ENCODE peak calls at places on chromosomes 11 and 22, in eight cellular contexts. H is A172, Y is RWPE1, D is GM18507, J is NB4, M is KBM-7, X is nucleus accumbens, G is T-helper 2 cell. S is an unnamed sample.

GRCh38 chr11:93908689-93909088 is 58.3 kb upstream of the VSTM5 start:
- DNase-seq in H (peak; percentile 83), Y (peak; percentile 75), D (no peak), J (no peak), M (no peak), X (no peak), G (no peak), S (peak; percentile 33)

GRCh38 chr11:128525411-128526243 is 61.7 kb downstream of the ETS1 start:
- DNase-seq in H (peak; percentile 59), Y (no peak), D (no peak), J (no peak), M (no peak), X (no peak), G (peak; percentile 79), S (no peak)

GRCh38 chr11:133656100-133656635 is 123.9 kb upstream of the OPCML start:
- DNase-seq in H (no peak), Y (no peak), D (no peak), J (no peak), M (no peak), X (no peak), G (no peak), S (peak; percentile 77)

GRCh38 chr22:31753005-31753633 is 700 bp upstream of the DEPDC5 start:
- DNase-seq in H (no peak), Y (peak; percentile 5), D (no peak), J (peak; percentile 90), M (peak; percentile 63), X (peak; percentile 46), G (no peak), S (peak; percentile 58)

GRCh38 chr11:71186861-71187260 is 65.5 kb downstream of the SHANK2 start:
- DNase-seq in H (no peak), Y (no peak), D (no peak), J (no peak), M (no peak), X (no peak), G (no peak), S (no peak)

GRCh38 chr11:67266424-67267187 is at the start of gene GRK2:
- DNase-seq in H (peak; percentile 33), Y (no peak), D (no peak), J (peak; percentile 74), M (no peak), X (no peak), G (no peak), S (peak; percentile 65)

GRCh38 chr11:67998150-67999045 is 5.5 kb downstream of the UNC93B1 start:
- DNase-seq in H (no peak), Y (no peak), D (no peak), J (no peak), M (peak; percentile 37), X (no peak), G (no peak), S (peak; percentile 89)

GRCh38 chr11:126963603-126964353 is 36.8 kb downstream of the KIRREL3 start:
- DNase-seq in H (peak; percentile 53), Y (no peak), D (no peak), J (no peak), M (no peak), X (no peak), G (no peak), S (no peak)

GRCh38 chr22:35457729-35458546 is 58.0 kb downstream of the MCM5 start:
- DNase-seq in H (no peak), Y (no peak), D (no peak), J (no peak), M (no peak), X (no peak), G (no peak), S (no peak)

GRCh38 chr22:33013051-33013450 is 45.1 kb downstream of the SYN3 start:
- DNase-seq in H (no peak), Y (no peak), D (no peak), J (no peak), M (no peak), X (no peak), G (no peak), S (no peak)

GRCh38 chr11:35622070-35622469 is 3.8 kb downstream of the FJX1 start:
- DNase-seq in H (peak; percentile 90), Y (peak; percentile 78), D (no peak), J (no peak), M (no peak), X (no peak), G (no peak), S (peak; percentile 44)

GRCh38 chr22:28283025-28283654 is 364.1 kb upstream of the PITPNB start:
- DNase-seq in H (no peak), Y (no peak), D (no peak), J (no peak), M (no peak), X (no peak), G (no peak), S (no peak)

GRCh38 chr11:109939176-109939810 is 153.9 kb upstream of the ZC3H12C start:
- DNase-seq in H (peak; percentile 70), Y (peak; percentile 71), D (no peak), J (peak; percentile 56), M (peak; percentile 69), X (no peak), G (no peak), S (peak; percentile 82)

GRCh38 chr11:71500601-71501021 is 26.5 kb upstream of the KRTAP5-7 start:
- DNase-seq in H (peak; percentile 71), Y (no peak), D (no peak), J (no peak), M (no peak), X (no peak), G (no peak), S (no peak)

GRCh38 chr11:91394718-91395414 is 829.8 kb upstream of the FAT3 start:
- DNase-seq in H (no peak), Y (no peak), D (no peak), J (no peak), M (no peak), X (no peak), G (no peak), S (no peak)

GRCh38 chr11:8768625-8769333 is 86.2 kb downstream of the RPL27A start:
- DNase-seq in H (peak; percentile 88), Y (peak; percentile 38), D (no peak), J (no peak), M (no peak), X (no peak), G (no peak), S (peak; percentile 56)

GRCh38 chr11:65868076-65868667 is 4.4 kb downstream of the EFEMP2 start:
- DNase-seq in H (no peak), Y (no peak), D (no peak), J (peak; percentile 65), M (no peak), X (no peak), G (no peak), S (no peak)

GRCh38 chr11:18493310-18493709 is 33.4 kb downstream of the TSG101 start:
- DNase-seq in H (no peak), Y (no peak), D (no peak), J (no peak), M (no peak), X (no peak), G (no peak), S (no peak)

GRCh38 chr22:18121436-18122253 is 11.0 kb downstream of the TUBA8 start:
- DNase-seq in H (no peak), Y (no peak), D (no peak), J (no peak), M (no peak), X (no peak), G (no peak), S (no peak)

GRCh38 chr11:60870276-60870675 is 2.9 kb downstream of the ZP1 start:
- DNase-seq in H (no peak), Y (no peak), D (no peak), J (no peak), M (no peak), X (no peak), G (no peak), S (no peak)

GRCh38 chr11:66289548-66290331 is 797 bp upstream of the YIF1A start:
- DNase-seq in H (no peak), Y (no peak), D (peak; percentile 73), J (peak; percentile 89), M (no peak), X (no peak), G (no peak), S (no peak)

GRCh38 chr11:47244664-47245350 is 3.8 kb downstream of the ACP2 start:
- DNase-seq in H (no peak), Y (no peak), D (no peak), J (no peak), M (no peak), X (no peak), G (no peak), S (no peak)

GRCh38 chr11:1205121-1205986 is 17.5 kb upstream of the MUC5B start:
- DNase-seq in H (no peak), Y (no peak), D (no peak), J (peak; percentile 3), M (no peak), X (no peak), G (no peak), S (no peak)

GRCh38 chr11:68303083-68303482 is 9.3 kb upstream of the LRP5 start:
- DNase-seq in H (no peak), Y (no peak), D (no peak), J (peak; percentile 46), M (no peak), X (no peak), G (no peak), S (no peak)

GRCh38 chr22:30248484-30248883 is 1.9 kb upstream of the LIF start:
- DNase-seq in H (no peak), Y (no peak), D (no peak), J (no peak), M (no peak), X (no peak), G (no peak), S (no peak)

GRCh38 chr11:32602657-32603410 is 19.2 kb downstream of the EIF3M start:
- DNase-seq in H (no peak), Y (no peak), D (no peak), J (no peak), M (no peak), X (no peak), G (no peak), S (no peak)

GRCh38 chr22:24391836-24392217 is 35.6 kb upstream of the ADORA2A start:
- DNase-seq in H (peak; percentile 52), Y (no peak), D (no peak), J (no peak), M (no peak), X (no peak), G (no peak), S (no peak)